ENCODE peak calls at places on chromosomes 4 and X, in eight cellular contexts. C is lower lobe of right lung, I is testis, H is adrenal gland, G is OCI-LY7, A is fibroblast of lung, P is heart right ventricle, Y is IMR-90. Z is an unnamed sample.

GRCh38 chr4:184355857-184356256 is 118.5 kb downstream of the IRF2 start:
- DNase-seq in C (no peak), I (no peak), H (no peak), G (no peak), A (no peak), P (no peak), Y (no peak), Z (no peak)

GRCh38 chr4:8919651-8920288 is 48.1 kb upstream of the HMX1 start:
- DNase-seq in C (no peak), I (no peak), H (no peak), G (no peak), A (no peak), P (no peak), Y (no peak), Z (peak; percentile 5)

GRCh38 chr4:104743141-104743748 is 248.6 kb upstream of the CXXC4 start:
- DNase-seq in C (no peak), I (no peak), H (no peak), G (peak; percentile 53), A (no peak), P (no peak), Y (no peak), Z (no peak)

GRCh38 chr4:168880087-168880675 is 129.9 kb downstream of the CBR4 start:
- DNase-seq in C (no peak), I (no peak), H (no peak), G (no peak), A (peak; percentile 79), P (no peak), Y (peak; percentile 56), Z (no peak)

GRCh38 chrX:12488781-12489180 is 302.4 kb upstream of the PRPS2 start:
- DNase-seq in C (no peak), I (no peak), H (no peak), G (no peak), A (no peak), P (no peak), Y (no peak), Z (no peak)

GRCh38 chr4:173413043-173413442 is 14.1 kb upstream of the SCRG1 start:
- DNase-seq in C (no peak), I (no peak), H (peak; percentile 40), G (no peak), A (no peak), P (no peak), Y (peak; percentile 57), Z (peak; percentile 28)

GRCh38 chrX:71143508-71143907 is 1.1 kb upstream of the NLGN3 start:
- DNase-seq in C (no peak), I (peak; percentile 67), H (peak; percentile 77), G (no peak), A (peak; percentile 23), P (no peak), Y (peak; percentile 41), Z (peak; percentile 70)

GRCh38 chrX:111283446-111283845 is 13.2 kb upstream of the CAPN6 start:
- DNase-seq in C (no peak), I (no peak), H (no peak), G (no peak), A (no peak), P (no peak), Y (no peak), Z (no peak)

GRCh38 chr4:158016511-158016910 is 156.3 kb downstream of the GASK1B start:
- DNase-seq in C (no peak), I (no peak), H (no peak), G (no peak), A (peak; percentile 73), P (no peak), Y (peak; percentile 56), Z (no peak)

GRCh38 chrX:133698298-133698697 is 283.0 kb upstream of the GPC4 start:
- DNase-seq in C (no peak), I (peak; percentile 13), H (no peak), G (no peak), A (peak; percentile 28), P (no peak), Y (peak; percentile 28), Z (no peak)

GRCh38 chr4:48490680-48491513 is 845 bp downstream of the ZAR1 start:
- DNase-seq in C (peak; percentile 40), I (peak; percentile 20), H (no peak), G (no peak), A (no peak), P (no peak), Y (no peak), Z (no peak)

DNA sequence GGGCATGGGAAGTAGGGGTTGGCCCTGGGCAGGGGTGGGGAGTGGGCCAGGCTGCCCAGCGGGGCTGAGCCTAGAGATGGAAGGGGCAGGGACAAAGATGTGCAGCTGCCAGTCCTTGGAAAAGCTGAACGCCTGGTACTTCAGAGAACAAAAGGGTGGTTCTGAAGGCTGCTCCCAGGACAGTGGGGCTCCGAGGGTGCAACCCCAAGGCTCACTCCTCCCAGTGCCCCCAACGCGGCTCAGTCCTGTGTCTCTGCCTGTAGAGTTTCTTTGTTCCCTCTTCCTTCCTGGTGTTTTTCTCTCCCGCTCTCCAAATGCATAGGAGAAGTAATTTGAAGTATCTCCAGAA is 19.2 kb downstream of the IL3RA start:
- DNase-seq in C (peak; percentile 23), I (no peak), H (no peak), G (no peak), A (no peak), P (no peak), Y (no peak), Z (no peak)
- H3K4me3 ChIP-seq in C (no peak overlapping the region), I (no peak overlapping the region), H (no peak overlapping the region), G (no peak overlapping the region), A (no peak overlapping the region), P (no peak overlapping the region), Y (no peak overlapping the region), Z (no peak overlapping the region)

GRCh38 chrX:134753185-134754008 is 95.1 kb upstream of the PLAC1 start:
- DNase-seq in C (no peak), I (no peak), H (no peak), G (no peak), A (peak; percentile 36), P (no peak), Y (peak; percentile 65), Z (no peak)
- TF ChIP-seq CTCF in C (no peak), I (no peak), H (peak; percentile 22), G (peak; percentile 20), A (peak; percentile 22), P (peak; percentile 47), Y (peak; percentile 37), Z (no peak)

DNA sequence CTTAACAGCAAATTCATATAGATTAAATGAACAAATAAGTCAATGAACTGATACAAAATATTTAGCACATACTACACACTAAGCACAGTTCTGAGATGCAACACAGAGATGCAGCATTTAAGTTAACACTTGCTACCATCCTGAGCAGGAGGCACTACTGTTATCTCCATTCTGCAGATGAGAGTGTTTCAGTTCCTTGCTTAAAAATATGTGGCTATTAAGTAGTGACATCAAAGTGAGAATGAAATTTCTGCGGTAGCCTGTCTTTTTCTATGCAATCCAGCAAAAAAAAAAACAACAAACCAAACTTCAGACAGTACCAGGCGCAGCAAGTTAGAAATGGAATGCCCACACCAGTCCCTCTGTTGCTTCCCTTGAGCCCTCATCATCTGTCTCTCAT is 90.8 kb downstream of the SHISA3 start:
- DNase-seq in C (no peak), I (no peak), H (no peak), G (no peak), A (no peak), P (no peak), Y (no peak), Z (no peak)
- H3K4me1 ChIP-seq in C (no peaks in the 10 kb centered on the region), I (no peaks in the 10 kb centered on the region), H (no peaks in the 10 kb centered on the region), G (peaks cover 19% of the 10 kb centered on the region), A (no peaks in the 10 kb centered on the region), P (no peaks in the 10 kb centered on the region), Y (peaks cover 4% of the 10 kb centered on the region), Z (peaks cover 4% of the 10 kb centered on the region)

GRCh38 chrX:153829799-153830631 is at the start of gene PDZD4:
- DNase-seq in C (no peak), I (no peak), H (no peak), G (no peak), A (no peak), P (no peak), Y (no peak), Z (no peak)
- H3K4me3 ChIP-seq in C (peak within 1 kb of the TSS; percentile 43), I (peak within 1 kb of the TSS; percentile 4), H (no peak within 1 kb of the TSS), G (no peak within 1 kb of the TSS), A (no peak within 1 kb of the TSS), P (peak within 1 kb of the TSS; percentile 18), Y (no peak within 1 kb of the TSS), Z (no peak within 1 kb of the TSS)

DNA sequence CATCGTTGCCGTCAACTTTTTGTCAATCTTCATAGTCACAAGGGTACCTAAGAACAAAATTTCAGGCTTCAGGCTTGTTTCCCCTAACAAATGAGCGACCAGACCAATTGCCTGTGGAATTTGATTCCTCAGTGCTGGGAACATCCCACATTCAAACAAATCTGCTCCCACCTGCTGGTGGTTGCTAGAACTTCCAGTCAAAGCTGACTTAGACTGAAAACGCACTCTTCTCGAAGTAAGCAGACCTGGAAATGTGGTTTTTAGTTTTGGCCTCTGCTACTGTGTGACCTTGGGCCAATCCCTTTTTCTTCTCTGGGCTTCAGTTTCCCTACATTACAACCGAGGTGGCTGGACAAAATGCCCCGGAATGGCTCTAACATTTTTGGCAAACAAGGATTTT is 1.8 kb upstream of the GABRQ start:
- DNase-seq in C (no peak), I (peak; percentile 58), H (peak; percentile 44), G (peak; percentile 8), A (peak; percentile 56), P (peak; percentile 9), Y (peak; percentile 50), Z (peak; percentile 39)
- TF ChIP-seq CTCF in C (peak; percentile 42), I (no peak), H (peak; percentile 60), G (peak; percentile 66), A (peak; percentile 62), P (peak; percentile 59), Y (peak; percentile 57), Z (peak; percentile 22)

Z was measured in body of pancreas.